ENCODE peak calls at places on chromosomes 16 and 17, in six cellular contexts. K is fibroblast of lung, B is uterus, I is H1, L is IMR-90, Z is ascending aorta. A is an unnamed sample.

GRCh38 chr17:32519769-32520701 is 33.2 kb downstream of the CDK5R1 start:
- DNase-seq in K (no peak), B (no peak), I (no peak), L (no peak), Z (no peak), A (no peak)

GRCh38 chr17:73170324-73170723 is 5.5 kb downstream of the SSTR2 start:
- DNase-seq in K (no peak), B (no peak), I (no peak), L (no peak), Z (no peak), A (no peak)

GRCh38 chr17:74220966-74221814 is 7.8 kb downstream of the TTYH2 start:
- DNase-seq in K (no peak), B (no peak), I (no peak), L (no peak), Z (no peak), A (no peak)

GRCh38 chr16:67538666-67539101 is 10.1 kb downstream of the RIPOR1 start:
- DNase-seq in K (peak; percentile 54), B (no peak), I (no peak), L (peak; percentile 56), Z (no peak), A (no peak)

GRCh38 chr17:42484304-42484703 is 25.6 kb downstream of the ATP6V0A1 start:
- DNase-seq in K (no peak), B (no peak), I (no peak), L (no peak), Z (no peak), A (no peak)

GRCh38 chr16:67910162-67910561 is 17.1 kb downstream of the PSKH1 start:
- DNase-seq in K (peak; percentile 65), B (no peak), I (no peak), L (peak; percentile 69), Z (no peak), A (no peak)

GRCh38 chr17:309361-309888 is 43.2 kb downstream of the RPH3AL start:
- DNase-seq in K (no peak), B (no peak), I (peak; percentile 27), L (no peak), Z (no peak), A (no peak)

GRCh38 chr16:30948087-30948955 is 547 bp upstream of the ORAI3 start:
- DNase-seq in K (peak; percentile 99), B (peak; percentile 94), I (peak; percentile 98), L (peak; percentile 96), Z (peak; percentile 86), A (peak; percentile 98)

GRCh38 chr16:75379911-75380847 is 53.1 kb downstream of the CFDP1 start:
- DNase-seq in K (no peak), B (no peak), I (no peak), L (no peak), Z (no peak), A (no peak)

GRCh38 chr16:23907457-23907902 is 71.7 kb downstream of the PRKCB start:
- DNase-seq in K (no peak), B (no peak), I (no peak), L (no peak), Z (no peak), A (no peak)

GRCh38 chr16:89710709-89711564 is 9.4 kb upstream of the SPATA2L start:
- DNase-seq in K (no peak), B (no peak), I (no peak), L (no peak), Z (no peak), A (no peak)

GRCh38 chr17:74199306-74200092 is 4.0 kb upstream of the RPL38 start:
- DNase-seq in K (peak; percentile 46), B (peak; percentile 47), I (no peak), L (no peak), Z (no peak), A (no peak)

GRCh38 chr16:4940719-4941118 is 3.8 kb upstream of the PPL start:
- DNase-seq in K (no peak), B (no peak), I (no peak), L (no peak), Z (no peak), A (no peak)

GRCh38 chr16:11251525-11252481 is 4.2 kb downstream of the SOCS1 start:
- DNase-seq in K (peak; percentile 85), B (no peak), I (no peak), L (peak; percentile 91), Z (no peak), A (no peak)

GRCh38 chr17:69056179-69056823 is 4.4 kb downstream of the ABCA9 start:
- DNase-seq in K (no peak), B (no peak), I (no peak), L (no peak), Z (no peak), A (no peak)

GRCh38 chr17:50638851-50639767 is 4.4 kb downstream of the ABCC3 start:
- DNase-seq in K (peak; percentile 95), B (peak; percentile 84), I (no peak), L (peak; percentile 97), Z (peak; percentile 77), A (peak; percentile 100)

GRCh38 chr16:20883554-20884239 is 16.5 kb downstream of the DCUN1D3 start:
- DNase-seq in K (peak; percentile 42), B (no peak), I (no peak), L (no peak), Z (no peak), A (no peak)

GRCh38 chr16:4081577-4082021 is 34.6 kb downstream of the ADCY9 start:
- DNase-seq in K (peak; percentile 27), B (no peak), I (no peak), L (peak; percentile 49), Z (no peak), A (no peak)

GRCh38 chr16:49644143-49644460 is 211.8 kb downstream of the ZNF423 start:
- DNase-seq in K (peak; percentile 37), B (no peak), I (no peak), L (no peak), Z (no peak), A (no peak)

GRCh38 chr16:66020642-66021041 is 345.8 kb upstream of the CDH5 start:
- DNase-seq in K (peak; percentile 52), B (no peak), I (no peak), L (peak; percentile 52), Z (no peak), A (no peak)

GRCh38 chr17:1495265-1495664 is 2.8 kb upstream of the MYO1C start:
- DNase-seq in K (no peak), B (no peak), I (no peak), L (no peak), Z (no peak), A (no peak)

GRCh38 chr17:81461607-81462500 is 50.7 kb downstream of the ACTG1 start:
- DNase-seq in K (no peak), B (no peak), I (no peak), L (no peak), Z (no peak), A (peak; percentile 30)

GRCh38 chr16:90046971-90047713 is 27.9 kb upstream of the DBNDD1 start:
- DNase-seq in K (peak; percentile 68), B (peak; percentile 82), I (no peak), L (peak; percentile 58), Z (peak; percentile 26), A (peak; percentile 84)

GRCh38 chr17:35732806-35733136 is 1.3 kb downstream of the RASL10B start:
- DNase-seq in K (no peak), B (no peak), I (no peak), L (no peak), Z (no peak), A (no peak)

DNA sequence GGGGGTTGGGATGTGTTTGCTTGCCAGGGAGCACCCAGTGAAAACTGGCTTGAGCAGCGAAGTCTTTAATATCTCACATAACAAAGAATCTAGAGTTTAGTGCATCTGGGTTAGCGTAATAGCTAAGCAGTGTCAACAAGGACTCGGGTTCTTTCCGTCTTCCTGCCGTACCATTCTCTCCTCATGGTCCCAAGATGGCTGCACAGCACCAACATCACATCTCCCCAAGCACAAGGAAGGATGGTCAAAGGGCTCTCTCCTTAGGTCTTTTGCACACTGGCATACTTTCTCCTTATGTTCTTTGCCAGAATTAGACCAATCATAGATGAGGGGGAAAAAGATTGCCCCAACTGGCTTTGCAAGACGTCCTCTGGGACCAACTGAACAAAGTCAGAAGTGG is 30.9 kb downstream of the CRISPLD2 start:
- DNase-seq in K (no peak), B (no peak), I (no peak), L (no peak), Z (no peak), A (no peak)
- H3K27ac ChIP-seq in K (no peak overlapping the region), B (no peak overlapping the region), I (no peak overlapping the region), L (peak overlapping the region; percentile 12), Z (no peak overlapping the region), A (no peak overlapping the region)

DNA sequence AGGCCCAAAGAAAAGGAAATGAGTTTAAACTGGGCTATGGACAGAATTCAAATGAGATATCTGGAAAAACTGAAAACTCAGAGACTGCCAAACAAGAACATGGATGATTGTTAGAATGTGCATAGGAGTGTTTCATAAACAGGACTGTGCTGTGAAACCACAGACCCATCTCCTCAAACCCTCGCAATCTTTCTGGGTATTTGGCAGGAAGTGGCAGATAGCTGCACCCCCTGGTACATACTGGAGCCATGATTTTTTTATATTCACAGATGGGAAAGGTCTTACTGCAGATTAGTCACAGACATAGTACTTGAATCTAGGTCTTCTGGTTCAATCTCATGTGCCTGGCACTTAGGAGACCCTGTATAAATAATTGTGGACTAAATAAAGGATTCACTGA is 145.0 kb downstream of the CCDC182 start:
- DNase-seq in K (no peak), B (no peak), I (no peak), L (no peak), Z (no peak), A (no peak)
- H3K4me3 ChIP-seq in K (no peak overlapping the region), B (no peak overlapping the region), I (no peak overlapping the region), L (no peak overlapping the region), Z (no peak overlapping the region), A (no peak overlapping the region)

GRCh38 chr16:2874584-2875362 is 8.2 kb upstream of the FLYWCH2 start:
- DNase-seq in K (peak; percentile 68), B (peak; percentile 78), I (no peak), L (peak; percentile 61), Z (peak; percentile 30), A (peak; percentile 77)

GRCh38 chr16:2883027-2883846 is at the start of gene FLYWCH2:
- DNase-seq in K (peak; percentile 96), B (peak; percentile 99), I (peak; percentile 92), L (peak; percentile 93), Z (peak; percentile 96), A (peak; percentile 99)

GRCh38 chr16:2882460-2883026 is 472 bp upstream of the FLYWCH2 start:
- DNase-seq in K (peak; percentile 99), B (peak; percentile 96), I (peak; percentile 93), L (peak; percentile 98), Z (peak; percentile 96), A (peak; percentile 99)

GRCh38 chr16:2884041-2884451 is 1.0 kb downstream of the FLYWCH2 start:
- DNase-seq in K (no peak), B (no peak), I (no peak), L (no peak), Z (no peak), A (peak; percentile 53)

DNA sequence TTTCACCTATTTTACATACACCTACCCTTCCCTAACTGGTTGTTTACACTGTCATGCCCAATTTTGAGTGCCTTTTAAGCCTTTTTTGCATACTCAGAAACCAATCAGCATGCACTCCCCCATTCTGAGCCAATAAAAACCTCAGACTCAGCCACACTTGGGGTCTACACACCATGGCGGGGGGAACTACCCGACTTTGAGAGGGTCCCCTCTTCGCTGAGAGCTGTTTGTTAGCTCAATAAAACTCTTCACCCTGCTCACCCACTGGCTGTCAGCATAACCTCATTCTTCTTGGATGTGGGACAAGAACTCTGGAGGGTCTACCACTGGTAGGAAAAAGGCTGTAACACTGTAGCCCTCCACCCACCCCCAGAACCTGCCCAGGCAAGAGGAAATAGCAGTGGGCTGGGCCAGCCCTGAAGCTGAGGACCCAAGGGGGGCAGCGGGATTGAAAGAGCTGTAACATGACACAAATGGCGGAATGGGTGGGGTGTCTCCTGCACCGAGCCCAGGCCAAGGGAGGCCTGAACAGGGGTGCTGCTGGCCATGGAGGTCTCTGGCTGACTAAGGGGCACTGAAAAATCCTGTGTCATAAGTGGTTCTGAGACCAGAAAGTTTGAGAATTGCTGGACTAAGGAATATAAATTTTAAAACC is 3.0 kb upstream of the FLYWCH2 start:
- DNase-seq in K (no peak), B (no peak), I (no peak), L (no peak), Z (no peak), A (no peak)
- TF ChIP-seq CTCF in K (no peak), B (no peak), I (no peak), L (no peak), Z (no peak), A (no peak)

GRCh38 chr17:17493986-17494466 is 2.2 kb downstream of the RASD1 start:
- DNase-seq in K (no peak), B (no peak), I (no peak), L (no peak), Z (no peak), A (no peak)
- H3K27ac ChIP-seq in K (no peak overlapping the region), B (no peak overlapping the region), I (no peak overlapping the region), L (no peak overlapping the region), Z (no peak overlapping the region), A (no peak overlapping the region)